ENCODE peak calls at places on chromosome 12, in ten cellular contexts. X, L, C, H, W, Q, S, P, M and Y are unnamed samples.

GRCh38 chr12:108253540-108253939 is 85.6 kb downstream of the CMKLR1 start:
- DNase-seq in H (no peak), C (peak), P (no peak), L (no peak), Q (no peak), M (no peak), S (no peak), X (no peak), W (no peak), Y (no peak)

GRCh38 chr12:69070319-69071090 is 137.5 kb upstream of the CPM start:
- DNase-seq in H (peak), Q (peak), X (peak), C (peak), L (peak), W (peak), S (peak), P (peak), M (peak), Y (peak)

GRCh38 chr12:4806439-4807115 is 86.4 kb downstream of the GALNT8 start:
- DNase-seq in C (no peak), W (no peak), H (no peak), P (no peak), Q (no peak), S (no peak), X (no peak), L (no peak), M (no peak), Y (no peak)

GRCh38 chr12:4145990-4146859 is 127.3 kb upstream of the CCND2 start:
- DNase-seq in C (no peak), W (no peak), H (no peak), L (no peak), X (no peak), S (no peak), M (no peak), Q (no peak), P (no peak), Y (no peak)

GRCh38 chr12:27981874-27982273 is 9.3 kb upstream of the PTHLH start:
- DNase-seq in P (peak), L (peak), H (no peak), S (no peak), W (no peak), X (no peak), Q (no peak), C (no peak), M (peak), Y (no peak)

GRCh38 chr12:29223936-29224921 is 75.2 kb downstream of the FAR2 start:
- DNase-seq in M (peak), P (no peak), X (no peak), Q (no peak), C (no peak), W (no peak), L (peak), H (no peak), S (no peak), Y (no peak)

GRCh38 chr12:109533487-109533740 is 39.9 kb downstream of the MMAB start:
- DNase-seq in X (no peak), Q (no peak), C (no peak), S (no peak), M (no peak), W (no peak), H (no peak), L (no peak), P (no peak), Y (no peak)

GRCh38 chr12:76720068-76720467 is 43.8 kb upstream of the ZDHHC17 start:
- DNase-seq in H (no peak), W (no peak), C (no peak), X (no peak), L (peak), S (no peak), Q (no peak), P (peak), M (peak), Y (no peak)

GRCh38 chr12:93415723-93416464 is 25.9 kb downstream of the UBE2N start:
- DNase-seq in P (peak), X (no peak), L (peak), Q (no peak), C (no peak), W (no peak), H (no peak), S (no peak), M (peak), Y (no peak)

GRCh38 chr12:105212431-105212830 is 23.5 kb downstream of the APPL2 start:
- DNase-seq in Q (no peak), W (no peak), H (no peak), C (no peak), P (peak), L (no peak), X (no peak), M (peak), S (no peak), Y (peak)

GRCh38 chr12:49344486-49345047 is 2.1 kb upstream of the DNAJC22 start:
- DNase-seq in Q (no peak), X (no peak), L (no peak), P (no peak), H (no peak), S (no peak), M (no peak), W (no peak), C (no peak), Y (no peak)

GRCh38 chr12:9975614-9976013 is 4.4 kb downstream of the CLEC12A start:
- DNase-seq in M (no peak), Q (no peak), X (no peak), P (no peak), W (no peak), H (no peak), L (no peak), C (no peak), S (no peak), Y (no peak)

GRCh38 chr12:53172352-53172751 is 8.2 kb upstream of the ZNF740 start:
- DNase-seq in Q (no peak), L (peak), S (no peak), C (no peak), H (no peak), W (no peak), M (peak), X (no peak), P (peak), Y (peak)

GRCh38 chr12:80470403-80470802 is 26.4 kb downstream of the PTPRQ start:
- DNase-seq in W (no peak), M (no peak), H (no peak), S (no peak), L (no peak), C (no peak), X (no peak), P (no peak), Q (no peak), Y (no peak)

GRCh38 chr12:80469681-80470080 is 25.6 kb downstream of the PTPRQ start:
- DNase-seq in L (no peak), Q (no peak), W (no peak), M (peak), X (no peak), P (peak), S (no peak), H (no peak), C (no peak), Y (no peak)

GRCh38 chr12:80472241-80472640 is 28.2 kb downstream of the PTPRQ start:
- DNase-seq in C (no peak), S (no peak), X (no peak), W (no peak), H (no peak), P (no peak), M (peak), L (peak), Q (no peak), Y (no peak)

GRCh38 chr12:80472912-80473500 is 29.0 kb downstream of the PTPRQ start:
- DNase-seq in X (no peak), L (peak), P (peak), C (peak), H (no peak), W (no peak), Q (no peak), S (peak), M (peak), Y (peak)
- TF ChIP-seq CTCF in X (peak), L (peak), P (peak), C (peak), H (no peak), W (peak), Q (no peak), S (peak), M (peak), Y (peak)

GRCh38 chr12:46366771-46367170 is 5.8 kb downstream of the SLC38A2 start:
- DNase-seq in W (no peak), Q (no peak), H (no peak), C (no peak), S (no peak), X (no peak), M (no peak), P (no peak), L (no peak), Y (no peak)
- H3K4me3 ChIP-seq in W (no peak), Q (no peak), H (peak), C (no peak), S (no peak), X (no peak), M (peak), P (peak), L (no peak), Y (peak)

GRCh38 chr12:57112492-57113294 is 1.5 kb upstream of the STAT6 start:
- DNase-seq in P (no peak), X (no peak), W (no peak), S (no peak), Q (no peak), H (no peak), L (no peak), M (no peak), C (no peak), Y (no peak)

GRCh38 chr12:57110189-57111045 is 745 bp downstream of the STAT6 start:
- DNase-seq in Q (peak), H (peak), X (peak), W (peak), S (peak), L (no peak), C (peak), P (peak), M (no peak), Y (no peak)

GRCh38 chr12:57107456-57107855 is 3.7 kb downstream of the STAT6 start:
- DNase-seq in H (no peak), M (no peak), X (no peak), L (no peak), S (no peak), C (no peak), W (no peak), Q (no peak), P (no peak), Y (no peak)

GRCh38 chr12:57109207-57110160 is 1.7 kb downstream of the STAT6 start:
- DNase-seq in L (no peak), X (no peak), H (no peak), S (no peak), Q (no peak), M (no peak), C (no peak), W (no peak), P (no peak), Y (no peak)

GRCh38 chr12:57111046-57111698 is at the start of gene STAT6:
- DNase-seq in H (peak), W (peak), M (peak), S (peak), C (peak), Q (peak), L (peak), X (peak), P (peak), Y (peak)
- TF ChIP-seq CTCF in H (peak), W (no peak), M (no peak), S (no peak), C (no peak), Q (no peak), L (no peak), X (no peak), P (no peak), Y (no peak)

GRCh38 chr12:21941522-21942376 is 523 bp upstream of the ABCC9 start:
- DNase-seq in C (peak), L (peak), Q (peak), S (no peak), M (peak), H (peak), X (peak), W (peak), P (peak), Y (no peak)
- H3K4me3 ChIP-seq in C (no peak), L (peak), Q (peak), S (no peak), M (peak), H (peak), X (peak), W (peak), P (peak), Y (peak)

DNA sequence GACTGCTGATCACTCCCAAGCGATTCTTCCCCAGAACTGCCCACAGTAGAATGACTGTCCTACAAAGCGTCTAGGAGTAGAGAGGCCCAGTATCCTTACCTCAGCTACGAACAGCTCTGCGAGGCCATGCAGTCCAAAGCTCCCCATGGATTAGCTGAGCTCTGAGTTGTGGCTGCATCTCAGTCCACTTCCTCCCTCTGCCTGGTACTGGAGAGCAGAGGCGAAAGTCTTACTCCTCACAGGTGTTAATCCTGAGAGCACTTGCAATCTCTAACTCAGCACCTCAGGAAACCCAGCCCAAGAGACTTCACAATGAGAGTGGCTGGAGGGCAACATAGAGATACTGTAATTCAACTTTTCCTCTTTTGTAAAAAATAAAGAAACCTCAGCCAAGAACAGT is 493.1 kb downstream of the BCAT1 start:
- DNase-seq in H (no peak), S (no peak), Q (no peak), W (no peak), C (no peak), X (no peak), P (no peak), L (no peak), M (no peak), Y (no peak)
- TF ChIP-seq CTCF in H (no peak), S (no peak), Q (no peak), W (no peak), C (no peak), X (no peak), P (no peak), L (no peak), M (no peak), Y (no peak)

GRCh38 chr12:25152055-25152454 is 42.9 kb downstream of the DNAI7 start:
- DNase-seq in W (no peak), Q (no peak), H (no peak), S (no peak), M (no peak), X (no peak), C (no peak), P (no peak), L (no peak), Y (no peak)

GRCh38 chr12:25151476-25151875 is 43.5 kb downstream of the DNAI7 start:
- DNase-seq in L (peak), X (peak), C (peak), Q (no peak), P (peak), W (peak), H (peak), S (no peak), M (peak), Y (peak)

GRCh38 chr12:25155031-25155576 is 39.9 kb downstream of the DNAI7 start:
- DNase-seq in H (no peak), X (no peak), Q (no peak), W (no peak), M (peak), L (peak), S (peak), P (peak), C (peak), Y (no peak)
- H3K4me3 ChIP-seq in H (no peak), X (no peak), Q (no peak), W (no peak), M (no peak), L (no peak), S (peak), P (no peak), C (no peak), Y (no peak)

DNA sequence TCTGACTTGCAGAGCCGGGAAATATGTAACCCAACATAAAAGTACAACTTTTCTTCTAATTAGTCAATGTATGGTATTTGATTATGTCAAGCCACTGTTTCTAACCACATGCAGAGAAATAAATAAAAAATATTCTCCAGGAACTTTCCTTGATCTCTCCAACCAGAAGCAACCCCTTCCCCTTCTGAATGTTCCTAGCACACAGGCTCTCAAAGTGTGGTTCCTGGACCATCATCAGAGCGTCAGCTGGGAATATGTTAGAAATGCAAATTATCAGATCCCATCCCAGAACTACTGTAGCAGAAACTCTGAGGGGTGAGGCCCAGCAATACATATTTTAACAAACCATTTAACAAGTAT is 21.0 kb upstream of the ITPR2 start:
- DNase-seq in S (no peak), P (no peak), M (no peak), C (no peak), Q (no peak), X (no peak), H (no peak), W (no peak), L (no peak), Y (no peak)
- TF ChIP-seq CTCF in S (peak), P (no peak), M (no peak), C (no peak), Q (no peak), X (no peak), H (no peak), W (no peak), L (no peak), Y (no peak)

GRCh38 chr12:63927511-63927910 is 83.0 kb downstream of the SRGAP1 start:
- DNase-seq in X (no peak), P (no peak), L (no peak), C (no peak), S (no peak), H (no peak), W (no peak), M (no peak), Q (no peak), Y (no peak)
- H3K4me3 ChIP-seq in X (no peak), P (no peak), L (no peak), C (no peak), S (no peak), H (no peak), W (no peak), M (no peak), Q (no peak), Y (no peak)

GRCh38 chr12:128844031-128844635 is 9.1 kb upstream of the GLT1D1 start:
- DNase-seq in C (no peak), M (no peak), X (no peak), L (no peak), S (no peak), P (no peak), H (peak), W (no peak), Q (no peak), Y (no peak)
- TF ChIP-seq CTCF in C (no peak), M (no peak), X (no peak), L (no peak), S (peak), P (no peak), H (no peak), W (no peak), Q (no peak), Y (no peak)